ENCODE peak calls at places on chromosomes 11 and 22, in seven cellular contexts. K, N, O, B, A, S and M are unnamed samples.

GRCh38 chr22:30308518-30309230 is 18.1 kb downstream of the TBC1D10A start:
- DNase-seq in K (no peak), N (no peak), O (no peak), B (peak), A (no peak), S (no peak), M (no peak)

GRCh38 chr11:125441648-125442410 is 54.2 kb downstream of the FEZ1 start:
- DNase-seq in K (no peak), N (no peak), O (no peak), B (no peak), A (no peak), S (no peak), M (no peak)

GRCh38 chr11:118343981-118344521 is at the start of gene CD3G:
- DNase-seq in K (no peak), N (no peak), O (no peak), B (no peak), A (no peak), S (peak), M (no peak)

GRCh38 chr22:41563051-41563711 is 2.4 kb downstream of the CSDC2 start:
- DNase-seq in K (no peak), N (no peak), O (peak), B (peak), A (no peak), S (no peak), M (no peak)

GRCh38 chr11:93089474-93090102 is 108.2 kb downstream of the SLC36A4 start:
- DNase-seq in K (peak), N (no peak), O (peak), B (peak), A (no peak), S (no peak), M (no peak)

GRCh38 chr11:26028294-26028954 is 303.5 kb upstream of the ANO3 start:
- DNase-seq in K (no peak), N (no peak), O (peak), B (peak), A (no peak), S (no peak), M (no peak)

GRCh38 chr11:68598816-68599653 is 85.3 kb upstream of the GAL start:
- DNase-seq in K (no peak), N (no peak), O (peak), B (peak), A (no peak), S (no peak), M (no peak)

GRCh38 chr11:20483931-20484330 is 96.4 kb downstream of the PRMT3 start:
- DNase-seq in K (no peak), N (no peak), O (no peak), B (peak), A (no peak), S (no peak), M (no peak)

GRCh38 chr22:35561796-35562526 is 21.3 kb downstream of the RASD2 start:
- DNase-seq in K (no peak), N (no peak), O (peak), B (peak), A (no peak), S (no peak), M (no peak)

GRCh38 chr22:28247667-28248363 is 328.8 kb upstream of the PITPNB start:
- DNase-seq in K (peak), N (no peak), O (no peak), B (no peak), A (no peak), S (no peak), M (no peak)

GRCh38 chr22:20606784-20607128 is 99.3 kb downstream of the MED15 start:
- DNase-seq in K (no peak), N (no peak), O (no peak), B (no peak), A (no peak), S (no peak), M (no peak)

GRCh38 chr22:29480512-29481264 is 670 bp downstream of the NEFH start:
- DNase-seq in K (no peak), N (no peak), O (no peak), B (peak), A (no peak), S (peak), M (no peak)

GRCh38 chr11:118012083-118012669 is 26.0 kb downstream of the IL10RA start:
- DNase-seq in K (no peak), N (peak), O (peak), B (peak), A (no peak), S (no peak), M (no peak)

GRCh38 chr22:41916745-41917358 is 2.0 kb upstream of the SHISA8 start:
- DNase-seq in K (no peak), N (no peak), O (no peak), B (no peak), A (no peak), S (no peak), M (no peak)

GRCh38 chr22:48715511-48715910 is 1112.2 kb downstream of the BRD1 start:
- DNase-seq in K (no peak), N (no peak), O (no peak), B (no peak), A (no peak), S (no peak), M (no peak)

GRCh38 chr11:72553748-72554147 is 119.4 kb upstream of the CLPB start:
- DNase-seq in K (no peak), N (no peak), O (no peak), B (no peak), A (no peak), S (peak), M (no peak)

GRCh38 chr11:30091728-30092127 is 74.9 kb upstream of the KCNA4 start:
- DNase-seq in K (no peak), N (no peak), O (no peak), B (no peak), A (no peak), S (no peak), M (no peak)

GRCh38 chr22:20319041-20319744 is 667 bp downstream of the DGCR6L start:
- DNase-seq in K (no peak), N (no peak), O (peak), B (no peak), A (no peak), S (no peak), M (peak)

GRCh38 chr11:78022397-78023396 is at the start of gene KCTD14:
- DNase-seq in K (peak), N (no peak), O (peak), B (no peak), A (no peak), S (no peak), M (peak)

GRCh38 chr11:11588243-11588642 is 33.6 kb downstream of the GALNT18 start:
- DNase-seq in K (no peak), N (no peak), O (no peak), B (no peak), A (no peak), S (no peak), M (no peak)

GRCh38 chr22:46042786-46043185 is 65.8 kb upstream of the WNT7B start:
- DNase-seq in K (no peak), N (no peak), O (peak), B (peak), A (no peak), S (no peak), M (peak)

GRCh38 chr22:29302681-29303465 is 3.6 kb upstream of the GAS2L1 start:
- DNase-seq in K (no peak), N (peak), O (no peak), B (no peak), A (no peak), S (no peak), M (peak)

GRCh38 chr22:26432619-26433311 is 3.7 kb downstream of the ASPHD2 start:
- DNase-seq in K (no peak), N (no peak), O (no peak), B (no peak), A (no peak), S (no peak), M (no peak)

GRCh38 chr22:46972901-46973831 is 210.7 kb downstream of the TBC1D22A start:
- DNase-seq in K (no peak), N (peak), O (no peak), B (no peak), A (no peak), S (no peak), M (peak)

GRCh38 chr22:37243402-37244113 is 511 bp downstream of the RAC2 start:
- DNase-seq in K (no peak), N (no peak), O (no peak), B (no peak), A (no peak), S (peak), M (no peak)

GRCh38 chr11:96228472-96228871 is 114.5 kb downstream of the MAML2 start:
- DNase-seq in K (no peak), N (peak), O (peak), B (peak), A (peak), S (no peak), M (peak)

GRCh38 chr11:59207988-59208432 is 4.7 kb downstream of the MPEG1 start:
- DNase-seq in K (no peak), N (no peak), O (peak), B (peak), A (no peak), S (peak), M (no peak)

GRCh38 chr22:37521236-37521739 is 2.1 kb upstream of the CARD10 start:
- DNase-seq in K (no peak), N (no peak), O (no peak), B (no peak), A (no peak), S (no peak), M (no peak)

GRCh38 chr11:19025799-19026406 is 34.6 kb downstream of the MRGPRX2 start:
- DNase-seq in K (no peak), N (no peak), O (peak), B (peak), A (peak), S (no peak), M (no peak)

GRCh38 chr11:7538023-7538422 is 24.2 kb downstream of the PPFIBP2 start:
- DNase-seq in K (no peak), N (peak), O (no peak), B (no peak), A (no peak), S (peak), M (peak)

GRCh38 chr11:75351541-75352416 is at the start of gene ARRB1:
- DNase-seq in K (peak), N (peak), O (no peak), B (no peak), A (no peak), S (peak), M (peak)

GRCh38 chr22:19634576-19634975 is 79.7 kb upstream of the SEPTIN5 start:
- DNase-seq in K (no peak), N (no peak), O (no peak), B (no peak), A (no peak), S (no peak), M (peak)

GRCh38 chr11:82752801-82753200 is 19.1 kb upstream of the FAM181B start:
- DNase-seq in K (no peak), N (no peak), O (no peak), B (no peak), A (no peak), S (no peak), M (no peak)

GRCh38 chr22:39090426-39091064 is 6.5 kb upstream of the APOBEC3H start:
- DNase-seq in K (no peak), N (peak), O (peak), B (no peak), A (no peak), S (peak), M (no peak)

GRCh38 chr11:47469411-47470179 is 20.7 kb upstream of the RAPSN start:
- DNase-seq in K (no peak), N (no peak), O (no peak), B (peak), A (no peak), S (no peak), M (peak)

GRCh38 chr11:46342237-46342636 is 5.0 kb upstream of the DGKZ start:
- DNase-seq in K (no peak), N (no peak), O (no peak), B (no peak), A (peak), S (no peak), M (no peak)